ENCODE peak calls at places on chromosome 5, in four cellular contexts. G is K562, D is H1, I is SK-N-SH. Z is an unnamed sample.
A peak's percentile ranks its signal among the peaks of the same experiment; 100 is the strongest.

GRCh38 chr5:147098233-147098790 is 136.5 kb upstream of the STK32A start:
- DNase-seq in G (no peak), D (no peak), I (peak; percentile 53), Z (peak; percentile 49)

GRCh38 chr5:104179057-104179456 is 616.5 kb upstream of the NUDT12 start:
- DNase-seq in G (peak; percentile 76), D (peak; percentile 36), I (peak; percentile 3), Z (peak; percentile 69)

GRCh38 chr5:123868267-123868666 is 356.3 kb downstream of the CSNK1G3 start:
- DNase-seq in G (no peak), D (no peak), I (no peak), Z (no peak)

GRCh38 chr5:74643160-74643562 is 2.6 kb upstream of the ENC1 start:
- DNase-seq in G (no peak), D (no peak), I (no peak), Z (no peak)

GRCh38 chr5:81140942-81141341 is 92.2 kb upstream of the CKMT2 start:
- DNase-seq in G (no peak), D (no peak), I (peak; percentile 48), Z (no peak)

GRCh38 chr5:78920604-78921003 is 64.5 kb downstream of the ARSB start:
- DNase-seq in G (no peak), D (no peak), I (peak; percentile 37), Z (no peak)

GRCh38 chr5:63959177-63959982 is 2.9 kb downstream of the HTR1A start:
- DNase-seq in G (no peak), D (peak; percentile 87), I (peak; percentile 7), Z (peak; percentile 89)

GRCh38 chr5:83844320-83845068 is 123.8 kb upstream of the HAPLN1 start:
- DNase-seq in G (no peak), D (no peak), I (no peak), Z (no peak)

GRCh38 chr5:82334085-82334680 is 56.0 kb upstream of the RPS23 start:
- DNase-seq in G (no peak), D (no peak), I (no peak), Z (no peak)

GRCh38 chr5:28284788-28285187 is 1246.4 kb upstream of the CDH9 start:
- DNase-seq in G (no peak), D (no peak), I (no peak), Z (no peak)

GRCh38 chr5:124124711-124125229 is 612.8 kb downstream of the CSNK1G3 start:
- DNase-seq in G (no peak), D (no peak), I (no peak), Z (no peak)

GRCh38 chr5:96344678-96345612 is 88.1 kb downstream of the PCSK1 start:
- DNase-seq in G (peak; percentile 32), D (no peak), I (peak; percentile 36), Z (no peak)
- TF ChIP-seq TEAD4 in G (no peak), D (no peak), I (no peak), Z (no peak)

DNA sequence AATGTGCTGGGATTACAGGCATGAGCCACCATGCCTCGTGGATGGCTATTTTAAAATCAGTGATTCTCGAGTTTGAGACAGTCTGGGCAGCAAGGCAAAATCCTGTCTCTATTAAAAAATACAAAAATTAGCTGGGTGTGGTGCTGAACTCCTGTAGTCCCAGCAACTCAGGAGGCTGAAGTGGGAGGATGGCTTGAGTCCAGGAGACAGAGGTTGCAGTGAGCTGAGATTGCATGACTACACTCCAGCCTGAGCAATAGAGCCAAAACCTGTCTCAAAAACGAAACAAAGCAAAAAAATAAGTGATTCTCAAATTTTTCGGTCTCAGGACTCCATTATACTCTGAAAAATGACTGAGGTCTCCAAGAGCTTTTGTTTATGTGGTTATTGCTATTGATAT is 47.9 kb upstream of the HSPA9 start:
- DNase-seq in G (no peak), D (no peak), I (no peak), Z (no peak)
- TF ChIP-seq TEAD4 in G (no peak), D (no peak), I (no peak), Z (no peak)

GRCh38 chr5:152811985-152812384 is 406.9 kb upstream of the NMUR2 start:
- DNase-seq in G (no peak), D (no peak), I (no peak), Z (no peak)
- TF ChIP-seq TEAD4 in G (no peak), D (no peak), I (no peak), Z (no peak)

DNA sequence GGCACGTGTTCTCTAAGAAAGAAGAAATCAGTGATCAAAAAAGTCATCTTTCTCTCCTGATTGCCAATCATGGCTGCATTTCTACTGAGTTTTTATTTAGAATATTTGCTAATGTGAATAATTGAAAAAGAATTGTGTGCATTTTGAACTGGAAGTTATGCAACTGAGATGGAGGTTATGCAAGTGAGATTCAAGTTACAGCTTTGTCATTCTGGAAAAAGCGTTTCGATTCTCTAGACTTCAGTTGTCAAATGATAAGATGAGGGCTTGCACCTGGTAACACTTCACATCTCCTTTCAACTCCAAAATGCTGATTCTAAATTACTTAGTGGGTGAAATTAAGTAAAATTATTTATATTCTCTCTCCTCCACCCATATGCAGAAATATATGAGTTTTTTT is 36.4 kb downstream of the C6 start:
- DNase-seq in G (no peak), D (no peak), I (no peak), Z (no peak)
- TF ChIP-seq TEAD4 in G (no peak), D (no peak), I (no peak), Z (no peak)

GRCh38 chr5:13510616-13511015 is 433.9 kb downstream of the DNAH5 start:
- DNase-seq in G (no peak), D (no peak), I (no peak), Z (no peak)
- TF ChIP-seq TEAD4 in G (no peak), D (no peak), I (no peak), Z (no peak)

DNA sequence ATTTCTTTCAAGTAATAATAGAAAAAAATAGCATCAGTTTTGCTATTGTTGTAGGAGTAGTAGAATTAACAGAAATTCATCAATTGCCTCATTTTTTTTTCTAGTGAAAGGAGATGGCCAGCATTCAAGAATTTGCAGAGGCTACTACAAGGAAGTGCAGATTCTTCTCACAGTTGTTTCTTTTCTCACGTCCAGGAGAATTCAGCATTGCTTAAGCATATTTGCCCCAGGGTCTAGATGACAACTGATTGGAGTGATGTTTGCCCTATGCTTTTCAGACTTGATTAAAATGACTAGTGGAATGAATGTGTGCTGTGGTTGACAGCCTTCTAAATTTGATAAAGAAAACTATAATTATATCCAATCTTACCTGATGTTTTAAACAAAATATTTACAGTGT is 46.6 kb upstream of the SLC12A2 start:
- DNase-seq in G (no peak), D (no peak), I (no peak), Z (no peak)
- TF ChIP-seq TEAD4 in G (no peak), D (no peak), I (no peak), Z (no peak)

GRCh38 chr5:2128696-2129340 is 246.1 kb upstream of the IRX4 start:
- DNase-seq in G (no peak), D (no peak), I (no peak), Z (no peak)
- TF ChIP-seq TEAD4 in G (no peak), D (no peak), I (no peak), Z (no peak)

GRCh38 chr5:10406636-10407035 is 35.0 kb upstream of the ROPN1L start:
- DNase-seq in G (no peak), D (no peak), I (no peak), Z (no peak)
- TF ChIP-seq TEAD4 in G (no peak), D (no peak), I (no peak), Z (no peak)

Z was measured in WTC11.